ENCODE peak calls at places on chromosomes 12 and 14, in five cellular contexts. L is cardiac fibroblast, B is fibroblast of pulmonary artery, R is AG04450, O is cardiac muscle cell. F is an unnamed sample.

GRCh38 chr12:53952871-53953734 is 1.6 kb upstream of the HOXC12 start:
- DNase-seq in L (no peak), B (no peak), R (no peak), O (no peak), F (no peak)

GRCh38 chr12:44403185-44403584 is 472.9 kb downstream of the NELL2 start:
- DNase-seq in O (no peak), L (no peak), B (no peak), R (no peak), F (no peak)

GRCh38 chr12:114913871-114914801 is 230.2 kb upstream of the TBX3 start:
- DNase-seq in O (no peak), B (no peak), L (peak), R (no peak), F (no peak)

GRCh38 chr12:101230547-101230946 is 20.5 kb upstream of the SLC5A8 start:
- DNase-seq in B (peak), L (peak), O (no peak), R (peak), F (no peak)

GRCh38 chr12:92786045-92786444 is 83.3 kb downstream of the PLEKHG7 start:
- DNase-seq in L (peak), O (no peak), R (no peak), B (peak), F (no peak)

GRCh38 chr14:98708555-98708954 is 563.4 kb downstream of the BCL11B start:
- DNase-seq in L (no peak), O (no peak), B (no peak), R (no peak), F (no peak)

GRCh38 chr14:68210729-68211299 is 391.2 kb downstream of the RAD51B start:
- DNase-seq in R (peak), B (peak), O (peak), L (peak), F (no peak)

GRCh38 chr14:92645841-92646478 is 102.5 kb downstream of the LGMN start:
- DNase-seq in L (peak), O (no peak), B (peak), R (peak), F (no peak)

GRCh38 chr12:26773313-26774104 is 59.5 kb downstream of the ITPR2 start:
- DNase-seq in R (no peak), O (no peak), L (no peak), B (no peak), F (no peak)

GRCh38 chr12:27922591-27923139 is 49.9 kb downstream of the PTHLH start:
- DNase-seq in B (peak), L (peak), O (no peak), R (no peak), F (no peak)

GRCh38 chr12:62692884-62693283 is 226.3 kb downstream of the MON2 start:
- DNase-seq in L (peak), O (no peak), R (no peak), B (peak), F (no peak)

GRCh38 chr12:109842021-109842420 is 8.8 kb upstream of the TRPV4 start:
- DNase-seq in B (no peak), R (no peak), L (no peak), O (no peak), F (no peak)

GRCh38 chr12:29616664-29617409 is 119.4 kb upstream of the OVCH1 start:
- DNase-seq in O (peak), L (peak), R (no peak), B (peak), F (no peak)

GRCh38 chr12:125024949-125025563 is 31.6 kb downstream of the BRI3BP start:
- DNase-seq in B (no peak), L (no peak), R (no peak), O (no peak), F (no peak)

GRCh38 chr12:125021096-125021495 is 27.7 kb downstream of the BRI3BP start:
- DNase-seq in B (no peak), R (no peak), O (no peak), L (no peak), F (no peak)

GRCh38 chr12:125021771-125022170 is 28.3 kb downstream of the BRI3BP start:
- DNase-seq in L (no peak), R (no peak), B (no peak), O (no peak), F (no peak)

GRCh38 chr12:125025836-125026235 is 32.4 kb downstream of the BRI3BP start:
- DNase-seq in O (no peak), L (no peak), R (no peak), B (no peak), F (no peak)

GRCh38 chr12:125023065-125023464 is 29.6 kb downstream of the BRI3BP start:
- DNase-seq in L (no peak), O (no peak), R (no peak), B (no peak), F (no peak)
- TF ChIP-seq CTCF in L (no peak), O (no peak), R (no peak), B (no peak), F (no peak)

GRCh38 chr12:57135487-57135886 is 7.2 kb downstream of the LRP1 start:
- DNase-seq in R (no peak), B (peak), L (peak), O (no peak), F (no peak)

GRCh38 chr12:57133013-57133569 is 4.8 kb downstream of the LRP1 start:
- DNase-seq in L (peak), B (no peak), O (no peak), R (no peak), F (no peak)

GRCh38 chr12:57135939-57136338 is 7.7 kb downstream of the LRP1 start:
- DNase-seq in L (no peak), B (peak), O (no peak), R (no peak), F (no peak)

GRCh38 chr12:57133916-57134315 is 5.6 kb downstream of the LRP1 start:
- DNase-seq in L (no peak), B (no peak), O (peak), R (no peak), F (no peak)

DNA sequence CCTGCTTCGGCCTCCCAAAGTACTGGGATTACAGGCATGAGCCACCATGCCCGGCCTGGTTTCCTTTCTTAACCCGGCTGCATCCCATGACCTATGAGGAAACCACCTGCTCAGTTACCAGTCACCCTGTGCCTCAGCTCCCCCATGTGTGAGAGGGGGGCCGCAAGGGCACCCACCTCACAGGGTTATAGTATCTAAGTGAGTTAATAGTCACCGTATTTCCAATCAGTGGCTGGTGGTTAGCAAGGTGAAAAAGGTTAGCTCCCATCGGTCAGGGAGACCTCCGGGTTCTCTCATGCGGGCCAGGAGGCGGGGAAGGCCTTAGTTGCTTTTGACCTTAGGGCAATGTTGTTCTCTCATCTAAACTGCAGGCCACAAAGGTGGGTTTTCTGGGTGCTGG is 6.7 kb downstream of the LRP1 start:
- DNase-seq in L (no peak), R (no peak), B (no peak), O (no peak), F (no peak)
- H3K4me3 ChIP-seq in L (peak), R (peak), B (no peak), O (no peak), F (peak)

DNA sequence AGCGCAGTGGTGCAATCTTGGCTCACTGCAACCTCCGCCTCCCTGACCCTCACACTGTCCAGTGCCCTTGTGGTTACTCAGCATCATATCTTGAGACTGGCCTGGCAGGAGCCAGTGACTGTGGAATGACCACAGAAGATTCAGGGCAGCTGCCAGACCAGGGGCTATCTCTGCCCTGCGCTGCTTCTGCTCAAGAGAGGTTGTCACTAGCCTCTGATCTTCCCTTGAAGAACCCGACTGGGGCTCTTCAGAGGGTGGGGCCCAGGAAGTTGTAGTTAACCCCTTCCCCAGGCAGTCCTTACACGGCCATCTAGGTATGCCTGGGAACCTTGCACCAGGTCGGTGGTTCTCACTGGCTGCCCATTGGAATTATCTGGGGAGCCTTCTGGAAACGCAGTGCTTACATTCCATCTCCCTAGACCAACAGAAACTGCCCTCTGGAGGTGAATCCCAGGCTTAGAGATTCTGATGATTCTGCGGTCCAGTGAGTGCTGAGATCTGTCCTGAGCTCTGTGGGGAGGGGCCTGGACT is 41.4 kb downstream of the PLEKHG3 start:
- DNase-seq in B (peak), R (no peak), O (no peak), L (peak), F (no peak)
- TF ChIP-seq CTCF in B (no peak), R (peak), O (peak), L (no peak), F (no peak)

DNA sequence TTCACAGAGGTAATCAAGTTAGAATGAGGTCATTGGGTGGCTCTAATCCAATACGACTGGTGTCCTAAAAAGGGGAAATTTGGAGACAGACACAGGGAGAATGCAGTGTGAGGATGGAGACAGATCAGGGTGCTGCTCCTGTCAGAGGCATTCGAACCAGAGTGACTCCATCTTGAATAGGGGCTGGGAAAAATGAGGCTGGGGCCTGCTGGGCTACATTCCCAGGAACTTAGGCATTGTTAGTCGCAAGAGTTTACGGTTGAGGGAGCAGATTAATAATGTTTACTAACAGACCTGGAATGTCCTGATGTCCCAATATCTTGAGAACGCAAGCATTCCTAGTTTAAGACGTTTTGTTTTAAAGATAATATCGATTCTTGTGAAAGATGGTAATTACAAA is 20.3 kb downstream of the TNFAIP2 start:
- DNase-seq in R (no peak), L (peak), O (no peak), B (peak), F (no peak)
- H3K4me3 ChIP-seq in R (no peak), L (no peak), O (no peak), B (no peak), F (no peak)

GRCh38 chr12:7934153-7934552 is 1.8 kb downstream of the SLC2A3 start:
- DNase-seq in R (no peak), B (no peak), L (peak), O (no peak), F (no peak)
- TF ChIP-seq CTCF in R (no peak), B (no peak), L (no peak), O (no peak), F (no peak)

DNA sequence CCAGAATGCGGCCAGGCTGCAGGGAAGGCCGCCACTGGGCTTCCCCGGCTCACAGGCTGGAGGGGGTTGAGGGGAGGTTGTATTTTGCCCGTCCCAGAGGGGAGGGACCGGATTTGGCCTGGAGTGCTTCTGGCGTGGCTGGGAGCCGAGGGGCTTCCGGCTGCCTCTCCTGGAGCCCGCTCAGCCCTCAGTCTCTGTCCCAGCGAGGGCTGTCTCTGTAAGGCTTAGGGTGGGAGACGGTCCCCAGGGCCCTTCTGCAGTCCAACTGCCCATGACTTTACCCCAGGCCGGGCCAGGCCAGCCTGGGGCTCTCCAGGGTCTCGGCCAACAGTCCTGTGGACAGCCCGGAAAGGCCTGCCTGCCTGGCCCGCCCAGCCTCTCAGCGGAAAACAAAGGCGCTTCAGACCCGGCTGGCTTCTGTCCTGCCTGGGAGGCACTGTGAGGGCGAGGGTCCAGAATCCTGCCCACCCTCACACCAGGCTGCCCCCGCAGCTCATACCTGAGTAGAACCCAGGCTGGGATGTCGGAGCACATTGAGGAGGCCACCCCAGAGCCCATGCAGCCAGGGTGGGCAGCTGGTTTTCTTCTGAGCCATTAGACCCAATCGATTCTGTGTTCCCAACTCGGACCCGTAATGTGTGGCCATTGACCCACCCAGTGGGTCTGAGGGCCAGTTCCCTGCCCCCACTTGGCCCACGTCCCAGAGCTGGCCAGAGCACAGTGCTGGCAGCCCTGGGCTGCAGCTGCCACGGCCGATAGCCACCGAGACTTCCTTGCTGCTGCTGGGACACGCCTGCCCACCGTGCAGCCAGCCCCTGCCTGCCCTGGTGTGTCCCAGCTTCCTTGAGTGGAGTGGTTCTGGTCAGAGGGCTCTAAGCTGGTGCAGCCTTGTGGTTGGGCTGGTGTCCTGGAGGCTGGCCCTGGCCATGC is 1.6 kb downstream of the CRIP2 start:
- DNase-seq in R (no peak), L (peak), O (no peak), B (peak), F (peak)
- H3K4me3 ChIP-seq in R (peak), L (peak), O (peak), B (peak), F (peak)

DNA sequence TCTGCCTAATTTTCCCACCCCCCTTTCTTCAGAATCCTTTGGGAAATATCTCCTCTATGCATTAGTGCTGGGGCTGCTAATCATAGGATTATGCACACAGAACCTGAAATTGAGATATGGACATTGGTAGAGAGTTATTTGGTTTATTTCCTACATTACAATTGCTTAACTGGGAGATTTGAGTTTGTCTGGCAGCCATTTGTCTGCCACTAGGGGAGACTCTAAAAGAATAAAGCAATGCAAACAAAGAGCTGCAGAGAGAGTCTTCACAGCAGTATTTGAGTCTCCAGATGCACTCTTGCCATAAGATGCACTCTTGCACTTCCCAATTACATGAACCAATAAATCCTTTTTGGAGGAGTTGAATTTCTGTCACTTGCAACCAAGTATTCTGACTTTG is 12.0 kb upstream of the PCNX4 start:
- DNase-seq in L (no peak), B (no peak), R (no peak), O (no peak), F (no peak)
- TF ChIP-seq CTCF in L (peak), B (peak), R (peak), O (peak), F (no peak)

F was measured in coronary artery.